ENCODE peak calls at places on chromosomes 2 and 18, in four cellular contexts. O is cardiac fibroblast; W is activated T-helper 9 cell treated with anti-CD3 and anti-CD28 coated beads, Interleukin-2, amount 50 U/mL, for 16 hours; L is anterior cingulate cortex. Q is an unnamed sample.

GRCh38 chr18:73564073-73564472 is 583.6 kb downstream of the FBXO15 start:
- DNase-seq in W (no peak), O (peak; percentile 96), L (no peak), Q (no peak)

GRCh38 chr2:129085386-129085785 is 766.7 kb upstream of the HS6ST1 start:
- DNase-seq in W (no peak), O (no peak), L (no peak), Q (no peak)

GRCh38 chr2:128064353-128064752 is 26.6 kb upstream of the UGGT1 start:
- DNase-seq in L (no peak), W (no peak), O (no peak), Q (no peak)

GRCh38 chr2:207692206-207693065 is 19.0 kb upstream of the CCNYL1 start:
- DNase-seq in L (peak; percentile 16), W (peak; percentile 18), O (peak; percentile 35), Q (no peak)

GRCh38 chr2:189552334-189552990 is 28.1 kb downstream of the SLC40A1 start:
- DNase-seq in L (no peak), O (peak; percentile 18), W (no peak), Q (no peak)

GRCh38 chr2:152444448-152444847 is 109.5 kb downstream of the FMNL2 start:
- DNase-seq in L (no peak), W (no peak), O (no peak), Q (no peak)

GRCh38 chr2:177036754-177037153 is 175.8 kb upstream of the HNRNPA3 start:
- DNase-seq in O (no peak), L (no peak), W (no peak), Q (no peak)

GRCh38 chr2:15306706-15307105 is 254.4 kb downstream of the NBAS start:
- DNase-seq in L (no peak), O (peak; percentile 59), W (no peak), Q (no peak)

GRCh38 chr2:609520-610280 is 67.5 kb downstream of the TMEM18 start:
- DNase-seq in W (no peak), O (no peak), L (no peak), Q (no peak)

GRCh38 chr18:3177902-3178687 is 41.7 kb downstream of the MYOM1 start:
- DNase-seq in W (no peak), L (peak; percentile 9), O (peak; percentile 16), Q (peak; percentile 76)

GRCh38 chr2:109258905-109259540 is 130.0 kb downstream of the SH3RF3 start:
- DNase-seq in L (no peak), O (no peak), W (no peak), Q (no peak)

GRCh38 chr2:237888389-237888788 is 29.0 kb downstream of the RAMP1 start:
- DNase-seq in L (no peak), W (no peak), O (peak; percentile 80), Q (no peak)

GRCh38 chr18:77297919-77298571 is 48.4 kb downstream of the GALR1 start:
- DNase-seq in L (no peak), O (no peak), W (no peak), Q (no peak)

GRCh38 chr2:238161291-238162051 is 2.7 kb downstream of the ERFE start:
- DNase-seq in L (no peak), O (no peak), W (no peak), Q (no peak)

GRCh38 chr2:19478441-19478840 is 120.0 kb upstream of the OSR1 start:
- DNase-seq in O (peak; percentile 54), L (no peak), W (no peak), Q (no peak)

GRCh38 chr2:192159764-192160163 is 35.0 kb downstream of the TMEFF2 start:
- DNase-seq in W (no peak), L (no peak), O (no peak), Q (no peak)

GRCh38 chr18:74760436-74760835 is 162.8 kb downstream of the ZNF407 start:
- DNase-seq in W (no peak), O (no peak), L (no peak), Q (no peak)

GRCh38 chr2:239161711-239162140 is 239.1 kb downstream of the HDAC4 start:
- DNase-seq in W (no peak), L (no peak), O (no peak), Q (no peak)

GRCh38 chr2:8306530-8307351 is 375.1 kb upstream of the ID2 start:
- DNase-seq in O (no peak), L (no peak), W (no peak), Q (no peak)

GRCh38 chr18:48541026-48541746 is 2.4 kb downstream of the CTIF start:
- DNase-seq in O (peak; percentile 77), L (peak; percentile 74), W (no peak), Q (peak; percentile 72)

GRCh38 chr18:45733535-45733934 is 9.6 kb downstream of the SLC14A1 start:
- DNase-seq in W (no peak), L (no peak), O (no peak), Q (no peak)

GRCh38 chr2:1157107-1157506 is 206.5 kb downstream of the SNTG2 start:
- DNase-seq in L (no peak), W (no peak), O (no peak), Q (no peak)

GRCh38 chr18:57397440-57397839 is 37.7 kb upstream of the ONECUT2 start:
- DNase-seq in L (no peak), O (peak; percentile 27), W (no peak), Q (no peak)

GRCh38 chr2:44295636-44296359 is 20.5 kb downstream of the SLC3A1 start:
- DNase-seq in O (no peak), W (no peak), L (no peak), Q (no peak)

GRCh38 chr2:172181840-172182239 is 79.1 kb upstream of the DLX2 start:
- DNase-seq in W (no peak), O (no peak), L (no peak), Q (no peak)

GRCh38 chr2:152573168-152573567 is 144.1 kb downstream of the PRPF40A start:
- DNase-seq in O (peak; percentile 89), W (no peak), L (peak; percentile 28), Q (peak; percentile 23)

GRCh38 chr2:46101557-46102220 is 195.5 kb upstream of the EPAS1 start:
- DNase-seq in L (no peak), O (no peak), W (no peak), Q (no peak)

GRCh38 chr2:138718405-138718804 is 61.8 kb downstream of the NXPH2 start:
- DNase-seq in O (no peak), L (no peak), W (no peak), Q (no peak)

GRCh38 chr18:13813271-13813849 is 10.6 kb upstream of the MC5R start:
- DNase-seq in W (peak; percentile 15), O (peak; percentile 70), L (peak; percentile 38), Q (peak; percentile 77)

GRCh38 chr2:216478151-216478550 is 20.5 kb upstream of the RPL37A start:
- DNase-seq in O (peak; percentile 91), L (no peak), W (no peak), Q (no peak)

Q was measured in mucosa of gallbladder.